ENCODE peak calls at places on chromosomes 2 and 18, in seven cellular contexts. Z is ovary; G is CD4-positive, alpha-beta T cell; E is SHP77; D is adrenal gland; Q is activated naive CD4-positive, alpha-beta T cell treated with Interleukin-2 at 50 U/mL for 16 hours; V is B cell. W is an unnamed sample.

GRCh38 chr2:231884438-231885140 is 41.6 kb downstream of the NPPC start:
- DNase-seq in G (no peak), Q (no peak), D (no peak), E (no peak), V (no peak), Z (no peak), W (peak)

GRCh38 chr2:39408351-39409136 is 28.5 kb downstream of the MAP4K3 start:
- DNase-seq in Z (no peak), G (no peak), D (no peak), E (no peak), V (peak), Q (no peak), W (no peak)

GRCh38 chr18:500230-500555 is 308 bp downstream of the COLEC12 start:
- DNase-seq in G (no peak), V (no peak), E (no peak), Z (no peak), Q (no peak), D (no peak), W (no peak)

GRCh38 chr2:196066794-196067382 is 1.7 kb downstream of the DNAH7 start:
- DNase-seq in E (peak), Q (no peak), Z (no peak), G (no peak), V (peak), D (no peak), W (peak)

GRCh38 chr2:30823452-30823851 is 16.2 kb upstream of the CAPN13 start:
- DNase-seq in E (no peak), G (no peak), D (no peak), Z (no peak), Q (no peak), V (no peak), W (no peak)

GRCh38 chr2:98379311-98380202 is 33.3 kb downstream of the CNGA3 start:
- DNase-seq in Z (peak), E (no peak), Q (no peak), G (no peak), V (no peak), D (no peak), W (no peak)

GRCh38 chr18:7946724-7947377 is 379.7 kb downstream of the PTPRM start:
- DNase-seq in D (peak), Q (peak), Z (peak), V (no peak), G (peak), E (peak), W (peak)

GRCh38 chr2:60759654-60760053 is 3.6 kb downstream of the PAPOLG start:
- DNase-seq in Q (no peak), D (no peak), V (no peak), Z (no peak), E (peak), G (no peak), W (peak)

GRCh38 chr2:46339200-46339599 is 42.0 kb downstream of the EPAS1 start:
- DNase-seq in D (peak), Q (no peak), Z (no peak), V (no peak), G (no peak), E (no peak), W (no peak)

GRCh38 chr2:192194866-192195547 is at the start of gene TMEFF2:
- DNase-seq in E (peak), D (peak), G (peak), Q (peak), V (peak), Z (peak), W (peak)

W was measured in NCI-H774.